ENCODE peak calls at places on chromosomes 7 and 10, in five cellular contexts. H is skeletal muscle cell; W is HEK293T; M is GOT3; G is activated CD4-positive, alpha-beta T cell treated with anti-CD3 and anti-CD28 coated beads, Interleukin-2, amount 50 U/mL, for 1 hour. F is an unnamed sample.

GRCh38 chr7:73834626-73835191 is 3.9 kb downstream of the CLDN4 start:
- DNase-seq in H (no peak), W (no peak), M (no peak), G (no peak), F (no peak)

GRCh38 chr10:58152698-58153263 is 114.9 kb downstream of the IPMK start:
- DNase-seq in M (no peak), W (peak; percentile 47), G (peak; percentile 13), H (peak; percentile 22), F (peak; percentile 9)

GRCh38 chr7:102914585-102914984 is 1.8 kb downstream of the LRRC17 start:
- DNase-seq in W (peak; percentile 14), G (no peak), M (no peak), H (no peak), F (no peak)

GRCh38 chr10:93062499-93063216 is 2.1 kb downstream of the CYP26C1 start:
- DNase-seq in G (peak; percentile 24), M (no peak), W (no peak), H (no peak), F (peak; percentile 40)

GRCh38 chr7:94375167-94375566 is 19.5 kb upstream of the COL1A2 start:
- DNase-seq in G (no peak), W (no peak), H (peak; percentile 94), M (no peak), F (no peak)

GRCh38 chr10:55631071-55631654 is 729.9 kb downstream of the ZWINT start:
- DNase-seq in W (peak; percentile 73), H (no peak), M (no peak), G (no peak), F (no peak)

GRCh38 chr10:130763491-130763890 is 548.0 kb downstream of the TCERG1L start:
- DNase-seq in G (no peak), M (no peak), H (no peak), W (no peak), F (no peak)

GRCh38 chr10:52578871-52579405 is 193.6 kb downstream of the MBL2 start:
- DNase-seq in H (no peak), M (no peak), G (no peak), W (no peak), F (no peak)

GRCh38 chr7:29924684-29925083 is 64.9 kb downstream of the SCRN1 start:
- DNase-seq in H (no peak), G (no peak), M (no peak), W (no peak), F (no peak)

GRCh38 chr10:126088144-126088543 is 191.8 kb downstream of the FANK1 start:
- DNase-seq in M (no peak), G (no peak), H (no peak), W (no peak), F (no peak)

GRCh38 chr7:85222522-85222921 is 35.7 kb upstream of the SEMA3D start:
- DNase-seq in W (no peak), M (no peak), H (no peak), G (no peak), F (no peak)

GRCh38 chr10:78149193-78149592 is 115.5 kb downstream of the RPS24 start:
- DNase-seq in W (no peak), H (no peak), M (no peak), G (no peak), F (no peak)

GRCh38 chr10:86647773-86648705 is 6.3 kb upstream of the OPN4 start:
- DNase-seq in W (no peak), M (no peak), H (no peak), G (no peak), F (no peak)

GRCh38 chr7:105691029-105691691 is 109.9 kb upstream of the EFCAB10 start:
- DNase-seq in W (no peak), M (no peak), H (no peak), G (peak; percentile 29), F (peak; percentile 68)

GRCh38 chr10:36253731-36254130 is 611.6 kb upstream of the FZD8 start:
- DNase-seq in M (no peak), H (peak; percentile 17), W (no peak), G (no peak), F (no peak)

GRCh38 chr10:112750427-112751167 is 199.4 kb upstream of the TCF7L2 start:
- DNase-seq in G (no peak), M (no peak), H (no peak), W (no peak), F (no peak)

GRCh38 chr7:110988890-110989501 is 101.9 kb upstream of the LRRN3 start:
- DNase-seq in W (no peak), G (no peak), M (no peak), H (no peak), F (no peak)

GRCh38 chr7:42858570-42858969 is 53.3 kb downstream of the C7orf25 start:
- DNase-seq in H (no peak), W (no peak), M (no peak), G (no peak), F (no peak)